ENCODE peak calls at places on chromosomes 4 and X, in four cellular contexts. W is endothelial cell of umbilical vein, A is lower leg skin, T is AG09309. D is an unnamed sample.

GRCh38 chr4:186733778-186734177 is 10.1 kb upstream of the FAT1 start:
- DNase-seq in W (no peak), A (no peak), T (no peak), D (no peak)

GRCh38 chr4:103204114-103204513 is 6.0 kb upstream of the CENPE start:
- DNase-seq in W (peak), A (no peak), T (no peak), D (no peak)

GRCh38 chr4:143184217-143184502 is 557 bp upstream of the USP38 start:
- DNase-seq in W (no peak), A (no peak), T (no peak), D (no peak)

GRCh38 chr4:73053076-73053475 is 16.4 kb downstream of the COX18 start:
- DNase-seq in W (no peak), A (no peak), T (no peak), D (no peak)

GRCh38 chr4:128287159-128287870 is at the start of gene PGRMC2:
- DNase-seq in W (no peak), A (no peak), T (no peak), D (peak)

GRCh38 chr4:69224891-69225290 is 10.3 kb upstream of the UGT2B11 start:
- DNase-seq in W (no peak), A (no peak), T (no peak), D (no peak)

GRCh38 chr4:156556326-156556725 is 415.3 kb downstream of the PDGFC start:
- DNase-seq in W (no peak), A (no peak), T (no peak), D (no peak)

GRCh38 chr4:100985576-100985975 is 361.8 kb downstream of the PPP3CA start:
- DNase-seq in W (no peak), A (no peak), T (no peak), D (no peak)

GRCh38 chrX:18607966-18608365 is 63.9 kb downstream of the RS1 start:
- DNase-seq in W (no peak), A (no peak), T (no peak), D (no peak)

GRCh38 chr4:1792832-1793495 is at the start of gene FGFR3:
- DNase-seq in W (no peak), A (no peak), T (no peak), D (no peak)

GRCh38 chr4:8645753-8646124 is 53.2 kb downstream of the CPZ start:
- DNase-seq in W (no peak), A (peak), T (no peak), D (peak)

GRCh38 chr4:144903953-144904711 is 193.9 kb downstream of the ANAPC10 start:
- DNase-seq in W (no peak), A (no peak), T (no peak), D (no peak)

GRCh38 chr4:174538123-174538875 is 16.0 kb upstream of the HPGD start:
- DNase-seq in W (no peak), A (no peak), T (no peak), D (no peak)

GRCh38 chrX:108304210-108304609 is 134.0 kb downstream of the COL4A6 start:
- DNase-seq in W (peak), A (no peak), T (no peak), D (no peak)

GRCh38 chr4:182454440-182455013 is 211.3 kb downstream of the TENM3 start:
- DNase-seq in W (no peak), A (no peak), T (peak), D (no peak)

GRCh38 chr4:5204781-5205180 is 153.5 kb downstream of the STK32B start:
- DNase-seq in W (no peak), A (no peak), T (no peak), D (no peak)

GRCh38 chr4:85701881-85702321 is 227.0 kb downstream of the ARHGAP24 start:
- DNase-seq in W (no peak), A (no peak), T (no peak), D (no peak)

GRCh38 chrX:7996414-7996813 is 69.2 kb upstream of the PNPLA4 start:
- DNase-seq in W (peak), A (no peak), T (no peak), D (no peak)

GRCh38 chr4:56619816-56620215 is 61.3 kb downstream of the HOPX start:
- DNase-seq in W (no peak), A (no peak), T (no peak), D (no peak)

GRCh38 chrX:37454537-37455285 is 105.5 kb downstream of the PRRG1 start:
- DNase-seq in W (peak), A (no peak), T (no peak), D (no peak)

GRCh38 chrX:119622356-119623232 is 16.4 kb upstream of the NKRF start:
- DNase-seq in W (peak), A (no peak), T (peak), D (no peak)

GRCh38 chrX:85569691-85570090 is 190.2 kb upstream of the POF1B start:
- DNase-seq in W (no peak), A (no peak), T (no peak), D (no peak)

GRCh38 chrX:53186363-53186762 is 38.6 kb downstream of the KDM5C start:
- DNase-seq in W (no peak), A (no peak), T (no peak), D (no peak)

GRCh38 chr4:143382539-143382938 is 45.9 kb downstream of the GAB1 start:
- DNase-seq in W (peak), A (no peak), T (no peak), D (no peak)

GRCh38 chr4:74039065-74039763 is 725 bp upstream of the CXCL3 start:
- DNase-seq in W (peak), A (no peak), T (no peak), D (no peak)

GRCh38 chr4:113355550-113356371 is 306.3 kb downstream of the ANK2 start:
- DNase-seq in W (peak), A (no peak), T (peak), D (no peak)

GRCh38 chr4:113356452-113356851 is 307.0 kb downstream of the ANK2 start:
- DNase-seq in W (no peak), A (no peak), T (no peak), D (no peak)

DNA sequence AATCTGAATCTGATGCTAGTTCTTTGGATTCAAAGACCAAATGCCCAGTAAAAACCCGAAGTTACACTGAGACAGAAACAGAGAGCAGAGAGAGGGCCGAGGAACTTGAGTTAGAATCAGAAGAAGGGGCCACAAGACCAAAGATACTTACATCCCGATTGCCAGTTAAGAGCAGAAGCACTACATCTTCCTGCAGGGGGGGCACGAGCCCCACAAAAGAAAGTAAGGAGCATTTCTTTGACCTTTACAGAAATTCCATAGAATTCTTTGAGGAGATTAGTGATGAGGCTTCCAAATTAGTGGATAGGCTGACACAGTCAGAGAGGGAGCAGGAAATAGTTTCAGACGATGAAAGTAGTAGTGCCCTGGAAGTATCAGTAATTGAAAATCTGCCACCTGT is 309.3 kb downstream of the ANK2 start:
- DNase-seq in W (peak), A (no peak), T (no peak), D (no peak)
- TF ChIP-seq CTCF in W (peak), A (no peak), T (no peak), D (no peak)

GRCh38 chrX:34365482-34365881 is 233.4 kb upstream of the FAM47A start:
- DNase-seq in W (peak), A (no peak), T (no peak), D (no peak)
- TF ChIP-seq CTCF in W (peak), A (no peak), T (peak), D (peak)

GRCh38 chr4:82851902-82852750 is 38.8 kb downstream of the SEC31A start:
- DNase-seq in W (peak), A (no peak), T (no peak), D (no peak)
- TF ChIP-seq CTCF in W (peak), A (no peak), T (peak), D (peak)

GRCh38 chr4:154082760-154083530 is 294.1 kb upstream of the SFRP2 start:
- DNase-seq in W (no peak), A (no peak), T (no peak), D (no peak)
- TF ChIP-seq CTCF in W (no peak), A (no peak), T (peak), D (peak)

GRCh38 chr4:114180481-114180880 is 201.0 kb upstream of the ARSJ start:
- DNase-seq in W (peak), A (no peak), T (peak), D (no peak)
- TF ChIP-seq CTCF in W (peak), A (no peak), T (peak), D (peak)

GRCh38 chr4:11488657-11489448 is 60.2 kb upstream of the HS3ST1 start:
- DNase-seq in W (no peak), A (no peak), T (no peak), D (no peak)
- TF ChIP-seq CTCF in W (no peak), A (no peak), T (no peak), D (no peak)

GRCh38 chr4:6538111-6538510 is 36.9 kb upstream of the MAN2B2 start:
- DNase-seq in W (no peak), A (no peak), T (no peak), D (no peak)
- TF ChIP-seq CTCF in W (no peak), A (no peak), T (no peak), D (no peak)

GRCh38 chrX:25191403-25191802 is 175.6 kb upstream of the ARX start:
- DNase-seq in W (no peak), A (no peak), T (no peak), D (no peak)
- TF ChIP-seq CTCF in W (no peak), A (no peak), T (no peak), D (peak)